ENCODE peak calls at places on chromosomes 3 and 15, in six cellular contexts. O is WTC11, R is neural crest cell, T is heart left ventricle, B is HepG2, U is dorsolateral prefrontal cortex. K is an unnamed sample.

GRCh38 chr15:59296181-59296617 is 76.5 kb downstream of the MYO1E start:
- DNase-seq in R (no peak), U (no peak), B (no peak), O (no peak), T (no peak), K (no peak)

GRCh38 chr3:152444029-152444641 is 175.4 kb downstream of the MBNL1 start:
- DNase-seq in O (no peak), R (no peak), B (peak; percentile 42), U (no peak), T (no peak), K (peak; percentile 17)

GRCh38 chr15:85276921-85277320 is 103.5 kb upstream of the AKAP13 start:
- DNase-seq in R (no peak), O (no peak), T (no peak), B (no peak), U (no peak), K (no peak)

GRCh38 chr3:111286749-111287148 is 215.1 kb downstream of the NECTIN3 start:
- DNase-seq in O (no peak), U (no peak), R (no peak), T (no peak), B (no peak), K (no peak)

GRCh38 chr3:64489361-64490044 is 198.3 kb downstream of the ADAMTS9 start:
- DNase-seq in T (no peak), R (peak; percentile 72), U (no peak), O (peak; percentile 88), B (no peak), K (no peak)

GRCh38 chr15:77186518-77187095 is 115.7 kb upstream of the TSPAN3 start:
- DNase-seq in O (no peak), R (no peak), T (no peak), B (no peak), U (no peak), K (peak; percentile 25)

GRCh38 chr3:12974819-12975218 is 98.4 kb downstream of the IQSEC1 start:
- DNase-seq in T (no peak), O (no peak), R (no peak), U (no peak), B (no peak), K (no peak)

GRCh38 chr15:25178835-25179672 is 224.3 kb downstream of the SNRPN start:
- DNase-seq in T (peak; percentile 3), B (no peak), O (peak; percentile 3), R (no peak), U (peak; percentile 35), K (no peak)

GRCh38 chr15:70863450-70864218 is 9.7 kb upstream of the LARP6 start:
- DNase-seq in O (no peak), B (peak; percentile 82), U (peak; percentile 65), T (no peak), R (no peak), K (no peak)

GRCh38 chr3:79286882-79287281 is 480.9 kb downstream of the ROBO1 start:
- DNase-seq in B (no peak), R (no peak), U (no peak), O (no peak), T (no peak), K (no peak)

GRCh38 chr3:112773864-112774263 is 72.8 kb downstream of the CD200R1L start:
- DNase-seq in T (no peak), O (no peak), U (no peak), B (no peak), R (no peak), K (no peak)

GRCh38 chr3:195001261-195001660 is 269.7 kb downstream of the XXYLT1 start:
- DNase-seq in R (no peak), U (no peak), B (no peak), O (no peak), T (no peak), K (no peak)

GRCh38 chr3:52004158-52004787 is 8.6 kb upstream of the RPL29 start:
- DNase-seq in T (peak; percentile 68), O (peak; percentile 76), R (peak; percentile 65), B (peak; percentile 50), U (peak; percentile 75), K (no peak)

GRCh38 chr3:157151627-157152026 is 8.3 kb downstream of the CCNL1 start:
- DNase-seq in R (no peak), B (no peak), O (no peak), T (no peak), U (no peak), K (no peak)

GRCh38 chr3:59456852-59457485 is 407.1 kb upstream of the CFAP20DC start:
- DNase-seq in O (no peak), U (no peak), T (no peak), B (no peak), R (no peak), K (peak; percentile 35)

GRCh38 chr3:130811552-130811951 is 64.9 kb upstream of the PIK3R4 start:
- DNase-seq in T (no peak), R (no peak), B (no peak), U (no peak), O (no peak), K (no peak)

GRCh38 chr3:192928720-192929119 is 11.1 kb upstream of the MB21D2 start:
- DNase-seq in B (no peak), R (no peak), U (no peak), O (no peak), T (no peak), K (no peak)

GRCh38 chr15:84864429-84864795 is 20.1 kb upstream of the SLC28A1 start:
- DNase-seq in O (no peak), T (peak; percentile 58), R (no peak), U (no peak), B (no peak), K (no peak)

GRCh38 chr3:192060160-192060783 is 599.3 kb downstream of the PYDC2 start:
- DNase-seq in U (no peak), B (no peak), R (no peak), T (no peak), O (no peak), K (no peak)

GRCh38 chr15:90386221-90386620 is 1.8 kb upstream of the IQGAP1 start:
- DNase-seq in B (no peak), U (no peak), R (no peak), T (no peak), O (no peak), K (no peak)

GRCh38 chr15:53695365-53695764 is 64.1 kb downstream of the WDR72 start:
- DNase-seq in U (no peak), T (no peak), R (no peak), B (no peak), O (no peak), K (no peak)

GRCh38 chr3:192022412-192022811 is 561.4 kb downstream of the PYDC2 start:
- DNase-seq in R (no peak), U (no peak), T (no peak), O (no peak), B (no peak), K (no peak)

GRCh38 chr15:96849501-96849900 is 519.0 kb downstream of the NR2F2 start:
- DNase-seq in B (no peak), T (no peak), O (no peak), R (no peak), U (no peak), K (no peak)

GRCh38 chr3:189813652-189814245 is 182.6 kb downstream of the TP63 start:
- DNase-seq in R (no peak), T (no peak), U (no peak), O (no peak), B (no peak), K (no peak)

GRCh38 chr15:40323953-40324937 is 753 bp downstream of the INAFM2 start:
- DNase-seq in R (no peak), B (no peak), U (no peak), O (peak; percentile 46), T (no peak), K (no peak)

GRCh38 chr3:169455472-169455871 is 208.0 kb downstream of the MECOM start:
- DNase-seq in T (no peak), U (no peak), R (no peak), B (no peak), O (no peak), K (no peak)

GRCh38 chr3:164360738-164361376 is 717.4 kb downstream of the SI start:
- DNase-seq in T (no peak), R (no peak), B (no peak), U (no peak), O (no peak), K (no peak)

GRCh38 chr3:170829873-170830272 is 40.1 kb downstream of the RPL22L1 start:
- DNase-seq in U (no peak), T (no peak), B (no peak), R (no peak), O (no peak), K (no peak)

GRCh38 chr3:148955544-148956346 is 35.6 kb upstream of the GYG1 start:
- DNase-seq in T (peak; percentile 54), O (no peak), B (peak; percentile 47), U (no peak), R (peak; percentile 46), K (peak; percentile 20)
- TF ChIP-seq CTCF in T (peak; percentile 66), O (no peak), B (peak; percentile 65), U (peak; percentile 59), R (peak; percentile 75), K (peak; percentile 55)

GRCh38 chr3:136817448-136817847 is 1.5 kb upstream of the SLC35G2 start:
- DNase-seq in O (no peak), U (no peak), T (no peak), B (no peak), R (no peak), K (no peak)

GRCh38 chr3:136819784-136820640 is 1.1 kb downstream of the SLC35G2 start:
- DNase-seq in U (no peak), R (peak; percentile 52), B (peak; percentile 34), T (peak; percentile 30), O (peak; percentile 72), K (no peak)

GRCh38 chr3:136818191-136818850 is 605 bp upstream of the SLC35G2 start:
- DNase-seq in R (no peak), T (peak; percentile 78), U (no peak), O (peak; percentile 48), B (peak; percentile 77), K (peak; percentile 54)

GRCh38 chr3:136818851-136819783 is at the start of gene SLC35G2:
- DNase-seq in U (peak; percentile 53), T (peak; percentile 77), R (peak; percentile 65), B (peak; percentile 55), O (peak; percentile 78), K (peak; percentile 59)
- TF ChIP-seq CTCF in U (no peak), T (no peak), R (no peak), B (peak; percentile 39), O (no peak), K (no peak)

GRCh38 chr3:177197041-177197933 is at the start of gene TBL1XR1:
- DNase-seq in R (peak; percentile 84), O (peak; percentile 82), T (peak; percentile 95), B (peak; percentile 85), U (peak; percentile 91), K (peak; percentile 86)
- TF ChIP-seq CTCF in R (no peak), O (no peak), T (no peak), B (no peak), U (no peak), K (no peak)

GRCh38 chr3:114176890-114177289 is 2.0 kb downstream of the DRD3 start:
- DNase-seq in R (no peak), O (no peak), T (no peak), B (no peak), U (no peak), K (no peak)

GRCh38 chr3:114176487-114176886 is 2.4 kb downstream of the DRD3 start:
- DNase-seq in B (no peak), T (no peak), U (no peak), R (no peak), O (no peak), K (no peak)

GRCh38 chr3:114178770-114179368 is at the start of gene DRD3:
- DNase-seq in T (no peak), O (peak; percentile 66), R (peak; percentile 51), U (no peak), B (no peak), K (no peak)

GRCh38 chr3:114175204-114175987 is 3.5 kb downstream of the DRD3 start:
- DNase-seq in R (no peak), U (no peak), O (no peak), B (no peak), T (no peak), K (no peak)

GRCh38 chr3:114179575-114179974 is 723 bp upstream of the DRD3 start:
- DNase-seq in B (peak; percentile 18), U (no peak), R (no peak), O (peak; percentile 14), T (no peak), K (no peak)
- TF ChIP-seq CTCF in B (peak; percentile 51), U (no peak), R (peak; percentile 46), O (no peak), T (no peak), K (no peak)

K was measured in GM10248.